ENCODE peak calls at places on chromosomes 1 and 21, in nine cellular contexts. Q, Y, B, G, C, T, J, S and D are unnamed samples.

GRCh38 chr21:14050121-14050520 is 160.6 kb downstream of the LIPI start:
- DNase-seq in Q (no peak), Y (no peak), B (no peak), G (no peak), C (no peak), T (no peak), J (no peak), S (no peak), D (no peak)

GRCh38 chr21:27532081-27532480 is 565.2 kb upstream of the ADAMTS5 start:
- DNase-seq in Q (no peak), Y (no peak), B (no peak), G (peak), C (peak), T (peak), J (peak), S (no peak), D (no peak)

GRCh38 chr1:235327559-235328270 is at the start of gene ARID4B:
- DNase-seq in Q (peak), Y (no peak), B (no peak), G (no peak), C (no peak), T (no peak), J (no peak), S (no peak), D (no peak)

GRCh38 chr1:47238935-47239640 is 7.1 kb upstream of the TAL1 start:
- DNase-seq in Q (no peak), Y (no peak), B (peak), G (no peak), C (no peak), T (no peak), J (no peak), S (no peak), D (no peak)

GRCh38 chr1:44849575-44850132 is 6.6 kb upstream of the PTCH2 start:
- DNase-seq in Q (no peak), Y (no peak), B (peak), G (no peak), C (no peak), T (no peak), J (no peak), S (no peak), D (no peak)

GRCh38 chr1:71869326-71869725 is 413.0 kb downstream of the NEGR1 start:
- DNase-seq in Q (no peak), Y (no peak), B (no peak), G (no peak), C (no peak), T (no peak), J (no peak), S (no peak), D (no peak)

GRCh38 chr1:178189814-178190213 is 95.9 kb downstream of the RASAL2 start:
- DNase-seq in Q (no peak), Y (no peak), B (peak), G (peak), C (peak), T (peak), J (peak), S (peak), D (peak)

GRCh38 chr1:24155011-24155782 is 12.3 kb upstream of the IL22RA1 start:
- DNase-seq in Q (no peak), Y (no peak), B (no peak), G (no peak), C (no peak), T (no peak), J (no peak), S (no peak), D (no peak)

GRCh38 chr1:151290709-151291303 is 8.7 kb downstream of the ZNF687 start:
- DNase-seq in Q (no peak), Y (no peak), B (no peak), G (no peak), C (no peak), T (no peak), J (no peak), S (no peak), D (no peak)

GRCh38 chr1:7680791-7681165 is 90.3 kb upstream of the VAMP3 start:
- DNase-seq in Q (no peak), Y (no peak), B (peak), G (no peak), C (no peak), T (no peak), J (no peak), S (peak), D (no peak)

GRCh38 chr1:199046618-199047017 is 407.8 kb downstream of the PTPRC start:
- DNase-seq in Q (no peak), Y (no peak), B (peak), G (no peak), C (peak), T (peak), J (peak), S (no peak), D (no peak)

GRCh38 chr21:42555756-42556438 is 42.2 kb downstream of the SLC37A1 start:
- DNase-seq in Q (no peak), Y (peak), B (no peak), G (no peak), C (no peak), T (no peak), J (no peak), S (no peak), D (no peak)

GRCh38 chr1:111203681-111204210 is 3.3 kb upstream of the DENND2D start:
- DNase-seq in Q (peak), Y (peak), B (peak), G (no peak), C (peak), T (peak), J (peak), S (peak), D (no peak)

GRCh38 chr1:53682369-53682685 is 56.6 kb downstream of the GLIS1 start:
- DNase-seq in Q (no peak), Y (no peak), B (no peak), G (no peak), C (no peak), T (no peak), J (no peak), S (no peak), D (no peak)

GRCh38 chr1:233261206-233261605 is 34.3 kb downstream of the PCNX2 start:
- DNase-seq in Q (no peak), Y (no peak), B (no peak), G (no peak), C (no peak), T (no peak), J (no peak), S (no peak), D (no peak)

GRCh38 chr1:99247199-99247598 is 17.1 kb upstream of the PLPPR4 start:
- DNase-seq in Q (no peak), Y (no peak), B (no peak), G (no peak), C (no peak), T (no peak), J (no peak), S (no peak), D (no peak)

GRCh38 chr1:113369715-113370114 is 20.6 kb upstream of the MAGI3 start:
- DNase-seq in Q (no peak), Y (no peak), B (no peak), G (no peak), C (no peak), T (no peak), J (no peak), S (no peak), D (no peak)

GRCh38 chr1:54882483-54882882 is 4.5 kb downstream of the DHCR24 start:
- DNase-seq in Q (no peak), Y (no peak), B (no peak), G (no peak), C (no peak), T (no peak), J (no peak), S (no peak), D (no peak)

GRCh38 chr1:55334140-55334539 is 119.0 kb upstream of the USP24 start:
- DNase-seq in Q (no peak), Y (no peak), B (no peak), G (peak), C (peak), T (peak), J (no peak), S (no peak), D (peak)

GRCh38 chr1:205064301-205064700 is 20.0 kb downstream of the TMEM81 start:
- DNase-seq in Q (no peak), Y (no peak), B (no peak), G (no peak), C (no peak), T (no peak), J (no peak), S (no peak), D (no peak)

GRCh38 chr1:183776731-183777130 is 28.2 kb upstream of the RGL1 start:
- DNase-seq in Q (no peak), Y (no peak), B (no peak), G (peak), C (no peak), T (peak), J (peak), S (no peak), D (no peak)

GRCh38 chr1:34315974-34316373 is 139.3 kb downstream of the C1orf94 start:
- DNase-seq in Q (no peak), Y (no peak), B (no peak), G (no peak), C (no peak), T (no peak), J (no peak), S (no peak), D (no peak)

GRCh38 chr1:248268178-248268577 is 9.6 kb downstream of the OR2T33 start:
- DNase-seq in Q (no peak), Y (no peak), B (no peak), G (no peak), C (no peak), T (no peak), J (no peak), S (no peak), D (no peak)

GRCh38 chr1:16727190-16728111 is 12.9 kb upstream of the RNU1-4 start:
- DNase-seq in Q (peak), Y (peak), B (peak), G (peak), C (peak), T (peak), J (no peak), S (no peak), D (peak)

GRCh38 chr1:108813326-108813725 is 43.6 kb downstream of the AKNAD1 start:
- DNase-seq in Q (no peak), Y (no peak), B (no peak), G (no peak), C (no peak), T (no peak), J (no peak), S (no peak), D (no peak)

GRCh38 chr1:11413907-11414495 is 65.0 kb upstream of the DISP3 start:
- DNase-seq in Q (no peak), Y (no peak), B (no peak), G (no peak), C (no peak), T (no peak), J (no peak), S (no peak), D (no peak)

GRCh38 chr1:22760453-22760852 is 49.8 kb downstream of the EPHB2 start:
- DNase-seq in Q (no peak), Y (no peak), B (no peak), G (no peak), C (no peak), T (no peak), J (no peak), S (no peak), D (no peak)

GRCh38 chr1:45864765-45865164 is 61.4 kb downstream of the MAST2 start:
- DNase-seq in Q (no peak), Y (no peak), B (no peak), G (no peak), C (peak), T (peak), J (peak), S (no peak), D (peak)

GRCh38 chr1:87800006-87800405 is 471.3 kb downstream of the LMO4 start:
- DNase-seq in Q (no peak), Y (no peak), B (no peak), G (no peak), C (peak), T (no peak), J (no peak), S (no peak), D (no peak)

GRCh38 chr1:28955930-28956552 is 41.7 kb downstream of the EPB41 start:
- DNase-seq in Q (no peak), Y (no peak), B (no peak), G (no peak), C (no peak), T (no peak), J (peak), S (no peak), D (no peak)

GRCh38 chr1:9957726-9958125 is 14.5 kb downstream of the NMNAT1 start:
- DNase-seq in Q (no peak), Y (no peak), B (no peak), G (no peak), C (no peak), T (no peak), J (no peak), S (no peak), D (no peak)

GRCh38 chr1:23854568-23854967 is 13.5 kb downstream of the FUCA1 start:
- DNase-seq in Q (no peak), Y (no peak), B (peak), G (no peak), C (peak), T (peak), J (no peak), S (no peak), D (peak)

GRCh38 chr1:33349081-33349759 is 28.3 kb upstream of the A3GALT2 start:
- DNase-seq in Q (peak), Y (peak), B (no peak), G (no peak), C (peak), T (peak), J (peak), S (peak), D (peak)

GRCh38 chr1:160646711-160647328 is at the start of gene SLAMF1:
- DNase-seq in Q (no peak), Y (no peak), B (no peak), G (no peak), C (no peak), T (no peak), J (no peak), S (no peak), D (no peak)

GRCh38 chr1:100835866-100836842 is 58.5 kb downstream of the EXTL2 start:
- DNase-seq in Q (no peak), Y (no peak), B (no peak), G (peak), C (no peak), T (no peak), J (no peak), S (no peak), D (peak)
- H3K4me3 ChIP-seq in Q (no peak), Y (no peak), B (no peak), G (no peak), C (no peak), T (no peak), J (no peak), S (no peak), D (no peak)

GRCh38 chr1:77976433-77977076 is 2.3 kb downstream of the FUBP1 start:
- DNase-seq in Q (no peak), Y (no peak), B (no peak), G (no peak), C (no peak), T (no peak), J (no peak), S (no peak), D (peak)

GRCh38 chr1:77978293-77978968 is 441 bp downstream of the FUBP1 start:
- DNase-seq in Q (peak), Y (peak), B (peak), G (peak), C (peak), T (peak), J (peak), S (peak), D (peak)

GRCh38 chr1:77977989-77978292 is 931 bp downstream of the FUBP1 start:
- DNase-seq in Q (no peak), Y (no peak), B (no peak), G (no peak), C (no peak), T (no peak), J (no peak), S (no peak), D (no peak)

GRCh38 chr1:77975386-77975785 is 3.5 kb downstream of the FUBP1 start:
- DNase-seq in Q (no peak), Y (no peak), B (no peak), G (no peak), C (peak), T (no peak), J (no peak), S (no peak), D (peak)

DNA sequence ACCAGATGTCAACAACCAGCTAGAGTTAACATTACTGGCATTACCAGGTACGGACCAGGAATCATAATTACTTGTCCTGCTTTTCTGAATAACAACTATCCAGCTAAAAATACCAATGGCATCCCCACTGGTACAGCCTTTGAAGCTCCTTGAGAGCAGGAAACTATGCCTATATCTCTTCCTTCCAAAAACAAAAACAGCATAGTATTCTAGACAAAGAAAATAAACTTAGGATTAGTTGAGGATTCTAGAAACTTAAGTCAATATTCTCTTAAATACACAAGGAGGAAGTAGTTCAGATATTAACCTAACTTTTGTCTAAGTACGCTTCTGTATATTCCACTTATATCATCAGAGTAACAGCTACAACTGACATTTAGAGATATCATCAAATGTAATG is 3.0 kb downstream of the FUBP1 start:
- DNase-seq in Q (no peak), Y (no peak), B (no peak), G (no peak), C (no peak), T (no peak), J (no peak), S (no peak), D (peak)
- H3K4me3 ChIP-seq in Q (peak), Y (peak), B (no peak), G (peak), C (peak), T (peak), J (peak), S (peak), D (peak)

DNA sequence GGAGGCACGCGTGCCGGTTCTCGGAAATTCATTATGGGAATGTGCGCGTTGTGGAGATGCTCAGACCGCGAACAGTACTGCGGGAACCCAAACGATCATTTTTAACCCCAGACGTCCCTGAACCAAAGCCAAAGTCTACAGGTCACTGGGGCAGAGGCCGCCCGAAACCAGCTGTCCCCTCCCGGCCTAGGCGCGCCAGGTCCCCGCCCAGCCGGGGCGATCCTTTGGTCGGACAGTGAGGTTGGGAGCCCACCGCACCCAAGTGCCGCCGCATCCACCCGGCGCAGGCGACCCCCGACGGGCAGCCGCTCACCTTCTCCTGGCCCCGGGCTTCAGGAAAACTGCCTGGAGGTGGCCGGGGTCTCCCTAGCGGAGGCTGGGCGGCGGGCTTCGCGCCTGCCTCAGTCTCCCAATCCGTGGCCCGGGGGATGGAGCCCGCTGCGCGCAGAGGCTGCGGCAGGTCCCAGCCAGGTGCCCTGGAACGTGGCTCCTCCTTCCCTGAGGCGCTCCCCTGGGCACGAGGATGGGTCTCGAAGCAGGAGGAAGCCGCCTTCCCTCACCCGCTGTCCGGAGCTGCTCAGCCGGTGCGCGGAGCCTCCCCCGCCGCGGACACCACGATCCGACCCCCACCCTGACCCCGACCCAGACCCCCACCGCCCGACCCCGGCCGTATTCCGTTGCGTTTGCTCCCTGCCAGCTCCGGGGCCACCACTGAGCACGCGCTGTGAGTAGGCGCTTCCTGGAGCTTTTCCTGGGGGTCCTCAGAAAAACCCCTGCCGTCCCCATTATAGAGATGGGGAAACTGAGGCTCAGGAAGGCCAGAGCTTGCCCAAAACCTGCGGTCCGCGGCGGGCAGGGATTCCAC is 8.1 kb upstream of the SLX9 start:
- DNase-seq in Q (no peak), Y (no peak), B (no peak), G (no peak), C (no peak), T (no peak), J (no peak), S (no peak), D (no peak)
- H3K4me3 ChIP-seq in Q (peak), Y (peak), B (peak), G (no peak), C (peak), T (peak), J (no peak), S (peak), D (peak)

DNA sequence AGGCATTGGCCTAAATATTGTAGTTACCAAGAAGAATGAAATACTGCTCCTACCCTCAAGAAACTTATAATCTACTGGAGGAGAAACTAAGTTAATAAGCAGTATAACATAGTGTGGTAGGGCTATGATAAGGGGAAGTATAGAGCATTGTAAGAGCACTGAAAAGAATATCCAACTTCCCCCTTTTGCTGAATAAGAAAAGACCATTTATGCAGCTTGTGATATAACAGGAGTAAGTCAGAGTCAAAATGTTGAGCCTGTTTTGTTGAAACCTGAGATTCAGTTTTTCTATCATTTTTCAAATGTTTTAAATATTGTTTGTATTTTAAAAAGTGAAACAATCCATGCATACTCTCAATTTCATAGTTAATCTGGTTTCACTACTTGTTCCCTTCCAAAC is 48.3 kb upstream of the FCRL4 start:
- DNase-seq in Q (no peak), Y (no peak), B (no peak), G (no peak), C (no peak), T (no peak), J (no peak), S (no peak), D (no peak)
- H3K4me3 ChIP-seq in Q (no peak), Y (no peak), B (no peak), G (no peak), C (no peak), T (no peak), J (no peak), S (no peak), D (no peak)

GRCh38 chr1:231211005-231211857 is 29.8 kb upstream of the GNPAT start:
- DNase-seq in Q (peak), Y (peak), B (peak), G (peak), C (peak), T (peak), J (peak), S (peak), D (peak)
- H3K4me3 ChIP-seq in Q (peak), Y (peak), B (peak), G (peak), C (peak), T (peak), J (peak), S (peak), D (peak)